ENCODE peak calls at places on chromosomes 6 and 20, in six cellular contexts. R, K, B, E, Y and I are unnamed samples.

GRCh38 chr6:24060982-24061754 is 64.8 kb upstream of the NRSN1 start:
- DNase-seq in Y (peak; percentile 2), K (no peak), B (no peak), E (peak; percentile 63), R (no peak), I (peak; percentile 5)

GRCh38 chr6:388202-388903 is 3.2 kb upstream of the IRF4 start:
- DNase-seq in B (no peak), E (no peak), K (no peak), Y (no peak), R (no peak), I (no peak)

GRCh38 chr20:57664476-57664875 is 44.2 kb upstream of the ZBP1 start:
- DNase-seq in B (no peak), R (no peak), Y (no peak), K (no peak), E (no peak), I (no peak)

GRCh38 chr20:62647521-62648317 is 5.4 kb downstream of the SLCO4A1 start:
- DNase-seq in K (no peak), Y (no peak), R (no peak), B (no peak), E (no peak), I (no peak)

GRCh38 chr6:129749749-129750120 is 39.8 kb upstream of the ARHGAP18 start:
- DNase-seq in E (peak; percentile 61), R (no peak), B (no peak), K (no peak), Y (no peak), I (peak; percentile 6)

GRCh38 chr20:23283096-23283850 is 67.3 kb upstream of the NXT1 start:
- DNase-seq in R (no peak), K (no peak), Y (no peak), B (no peak), E (no peak), I (no peak)

GRCh38 chr20:10947726-10948125 is 273.9 kb upstream of the JAG1 start:
- DNase-seq in R (no peak), B (no peak), Y (no peak), E (no peak), K (no peak), I (no peak)

GRCh38 chr6:55678330-55679224 is 99.6 kb upstream of the HMGCLL1 start:
- DNase-seq in B (no peak), Y (no peak), E (no peak), R (no peak), K (no peak), I (no peak)

GRCh38 chr20:59165794-59166709 is 2.4 kb downstream of the ZNF831 start:
- DNase-seq in B (no peak), E (no peak), R (no peak), K (no peak), Y (no peak), I (no peak)

GRCh38 chr20:40930561-40930960 is 98.1 kb upstream of the TOP1 start:
- DNase-seq in B (no peak), R (no peak), E (no peak), Y (no peak), K (no peak), I (no peak)

GRCh38 chr20:57246008-57246407 is 20.4 kb downstream of the BMP7 start:
- DNase-seq in Y (no peak), K (no peak), B (no peak), R (no peak), E (no peak), I (no peak)

GRCh38 chr6:169931223-169931760 is 179.9 kb downstream of the ERMARD start:
- DNase-seq in R (no peak), Y (no peak), B (no peak), K (no peak), E (no peak), I (no peak)

GRCh38 chr6:160278786-160279310 is 20.2 kb upstream of the SLC22A2 start:
- DNase-seq in R (no peak), K (no peak), B (no peak), E (no peak), Y (no peak), I (no peak)

GRCh38 chr6:135116566-135116965 is 61.9 kb upstream of the HBS1L start:
- DNase-seq in K (no peak), Y (no peak), B (no peak), R (no peak), E (no peak), I (no peak)

GRCh38 chr6:36126553-36127458 is 3.5 kb upstream of the MAPK13 start:
- DNase-seq in K (no peak), B (peak; percentile 31), E (no peak), Y (no peak), R (no peak), I (no peak)

GRCh38 chr20:8946036-8946926 is 122.6 kb upstream of the PLCB4 start:
- DNase-seq in K (no peak), B (no peak), R (no peak), E (no peak), Y (no peak), I (no peak)

GRCh38 chr6:12704946-12705345 is 11.6 kb upstream of the PHACTR1 start:
- DNase-seq in K (no peak), R (no peak), E (no peak), Y (no peak), B (no peak), I (no peak)

GRCh38 chr6:121592261-121592935 is 157.0 kb downstream of the GJA1 start:
- DNase-seq in Y (no peak), R (no peak), K (no peak), B (no peak), E (no peak), I (no peak)

GRCh38 chr20:10362674-10363073 is 71.3 kb downstream of the MKKS start:
- DNase-seq in B (no peak), K (no peak), Y (no peak), R (no peak), E (peak; percentile 50), I (no peak)

GRCh38 chr20:51404297-51405060 is 138.0 kb downstream of the NFATC2 start:
- DNase-seq in Y (peak; percentile 72), B (no peak), E (peak; percentile 80), R (no peak), K (no peak), I (peak; percentile 79)

GRCh38 chr6:16252696-16253299 is 14.4 kb downstream of the GMPR start:
- DNase-seq in E (no peak), Y (no peak), B (no peak), K (no peak), R (peak; percentile 63), I (no peak)

GRCh38 chr20:63483834-63484233 is 11.4 kb upstream of the KCNQ2 start:
- DNase-seq in K (no peak), B (no peak), R (peak; percentile 26), Y (no peak), E (no peak), I (no peak)

GRCh38 chr6:11538799-11539468 is 1.4 kb downstream of the TMEM170B start:
- DNase-seq in R (no peak), Y (no peak), K (no peak), E (no peak), B (no peak), I (no peak)

GRCh38 chr6:43937236-43938177 is 167.5 kb downstream of the VEGFA start:
- DNase-seq in K (no peak), R (peak; percentile 84), Y (no peak), E (no peak), B (no peak), I (no peak)

GRCh38 chr20:38231786-38232130 is 28.8 kb downstream of the KIAA1755 start:
- DNase-seq in K (no peak), Y (no peak), R (no peak), E (no peak), B (no peak), I (no peak)

GRCh38 chr6:3773696-3774298 is 22.3 kb upstream of the PXDC1 start:
- DNase-seq in E (no peak), Y (no peak), R (no peak), B (no peak), K (no peak), I (no peak)

GRCh38 chr20:57414867-57415592 is 23.8 kb downstream of the RBM38 start:
- DNase-seq in B (no peak), K (no peak), Y (no peak), R (peak; percentile 78), E (no peak), I (no peak)

GRCh38 chr20:15919118-15919517 is 654.1 kb downstream of the KIF16B start:
- DNase-seq in K (no peak), E (no peak), Y (no peak), R (no peak), B (no peak), I (no peak)

GRCh38 chr6:39059496-39060310 is 11.1 kb downstream of the GLP1R start:
- DNase-seq in B (no peak), R (no peak), E (no peak), Y (no peak), K (no peak), I (no peak)

DNA sequence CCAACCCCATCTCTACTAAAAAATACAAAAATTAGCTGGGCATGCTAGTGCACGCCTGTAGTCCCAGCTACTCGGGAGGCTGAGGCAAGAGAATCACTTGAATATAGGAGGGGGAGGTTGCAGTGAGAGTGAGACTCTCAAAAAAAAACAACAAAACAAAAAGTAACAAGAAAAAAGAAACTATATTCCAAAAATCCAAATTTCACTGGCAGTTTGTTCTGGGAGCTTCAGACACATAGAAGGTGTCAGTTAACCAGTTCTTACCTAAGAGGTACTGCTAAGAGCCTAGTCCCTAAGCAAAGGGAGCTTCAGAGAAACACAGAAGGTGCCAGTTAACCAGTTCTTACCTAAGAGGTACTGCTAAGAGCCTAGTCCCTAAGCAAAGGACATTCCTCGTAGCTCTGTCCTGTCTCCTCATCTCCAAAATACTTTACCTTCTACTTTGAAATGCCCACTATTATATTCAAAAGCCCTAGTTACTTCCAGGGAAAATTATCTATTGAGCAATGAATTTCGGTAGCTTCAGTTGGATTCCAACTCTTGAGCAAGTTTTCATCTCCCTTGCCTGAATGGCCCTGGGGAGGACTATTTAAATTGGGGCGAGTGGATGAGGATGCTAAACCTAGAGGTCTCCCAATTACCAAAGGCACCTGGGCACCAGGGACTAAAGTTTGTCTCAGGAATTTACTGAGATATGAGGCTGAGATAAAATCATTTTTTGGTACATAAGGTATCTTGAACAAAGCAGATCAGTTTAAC is 41.0 kb downstream of the HFE start:
- DNase-seq in B (no peak), R (no peak), E (no peak), K (no peak), Y (no peak), I (no peak)
- TF ChIP-seq POLR2A in B (no peak), R (peak; percentile 60), E (no peak), K (no peak), Y (no peak), I (no peak)

GRCh38 chr20:32091888-32092346 is 17.6 kb upstream of the TM9SF4 start:
- DNase-seq in B (peak; percentile 82), K (peak; percentile 62), E (no peak), Y (peak; percentile 53), R (peak; percentile 79), I (peak; percentile 49)
- TF ChIP-seq TAF1 in B (no peak), K (peak; percentile 34), E (no peak), Y (no peak), R (no peak), I (no peak)

GRCh38 chr6:148107911-148108310 is 234.7 kb upstream of the SASH1 start:
- DNase-seq in K (no peak), R (no peak), Y (no peak), E (no peak), B (no peak), I (no peak)
- TF ChIP-seq POLR2AphosphoS5 in K (no peak), R (no peak), Y (no peak), E (no peak), B (no peak), I (no peak)

DNA sequence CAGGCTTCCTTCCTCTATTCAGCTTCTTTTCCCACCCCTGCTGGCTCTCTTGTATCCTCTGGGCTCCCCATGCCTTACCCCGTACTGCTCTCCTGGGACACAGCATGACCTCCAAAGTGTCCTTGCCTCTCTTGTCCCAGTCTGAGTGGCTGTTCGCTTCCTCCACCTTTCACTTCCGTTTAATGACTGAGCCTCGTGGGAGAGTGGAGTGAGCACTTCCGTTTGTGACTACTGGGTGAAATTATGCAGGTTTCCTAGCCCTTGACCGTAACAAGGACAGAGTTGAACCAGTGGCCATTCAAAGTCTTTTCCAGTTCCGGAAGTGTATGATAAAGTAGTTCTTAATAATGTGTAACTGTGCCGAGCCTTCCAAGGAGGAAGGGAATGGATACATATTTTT is 109.2 kb downstream of the ARID1B start:
- DNase-seq in R (no peak), E (no peak), K (no peak), Y (no peak), B (no peak), I (no peak)
- TF ChIP-seq POLR2A in R (no peak), E (no peak), K (no peak), Y (no peak), B (no peak), I (no peak)